ENCODE peak calls at places on chromosomes 7 and 10, in eight cellular contexts. S is left cardiac atrium; I is naive thymus-derived CD8-positive, alpha-beta T cell; J is GM12878; A is T-helper 17 cell; D is RWPE2; X is naive thymus-derived CD4-positive, alpha-beta T cell; N is sciatic nerve. W is an unnamed sample.

GRCh38 chr10:62166331-62167154 is 102.1 kb downstream of the RTKN2 start:
- ATAC-seq in J (peak), S (peak), I (no peak), X (peak), N (peak), D (no peak), A (peak), W (peak)

GRCh38 chr7:17371656-17372524 is 73.4 kb downstream of the AHR start:
- ATAC-seq in N (peak), S (no peak), J (no peak), X (no peak), D (peak), A (no peak), I (no peak), W (no peak)

GRCh38 chr7:98970805-98971204 is 92.5 kb downstream of the TRRAP start:
- ATAC-seq in J (no peak), N (no peak), I (no peak), A (no peak), D (no peak), S (no peak), X (no peak), W (no peak)

GRCh38 chr10:114482915-114483314 is 78.6 kb upstream of the AFAP1L2 start:
- ATAC-seq in D (no peak), I (no peak), A (no peak), N (peak), J (no peak), S (peak), X (peak), W (no peak)

GRCh38 chr7:38890597-38890996 is 18.4 kb downstream of the VPS41 start:
- ATAC-seq in S (no peak), X (no peak), N (no peak), A (no peak), J (no peak), I (no peak), D (no peak), W (no peak)

GRCh38 chr7:2523461-2523905 is 3.9 kb downstream of the LFNG start:
- ATAC-seq in A (no peak), S (no peak), J (no peak), D (peak), I (no peak), N (no peak), X (no peak), W (no peak)

GRCh38 chr7:112381311-112382091 is 68.8 kb upstream of the IFRD1 start:
- ATAC-seq in X (no peak), A (no peak), I (no peak), N (no peak), J (no peak), S (no peak), D (no peak), W (no peak)

GRCh38 chr10:103894454-103894853 is 23.5 kb downstream of the STN1 start:
- ATAC-seq in D (peak), I (no peak), S (peak), X (no peak), J (no peak), N (peak), A (no peak), W (no peak)

GRCh38 chr7:117669818-117670217 is 190.0 kb downstream of the CFTR start:
- ATAC-seq in N (no peak), X (no peak), J (no peak), I (no peak), S (peak), A (no peak), D (no peak), W (no peak)

GRCh38 chr10:30542001-30542861 is 87.3 kb downstream of the LYZL2 start:
- ATAC-seq in J (peak), I (no peak), S (peak), N (peak), A (no peak), D (no peak), X (peak), W (peak)

GRCh38 chr10:22344781-22345300 is 455 bp upstream of the SPAG6 start:
- ATAC-seq in A (no peak), D (no peak), J (no peak), N (no peak), S (no peak), I (no peak), X (no peak), W (no peak)

GRCh38 chr10:7196284-7196683 is 214.6 kb downstream of the SFMBT2 start:
- ATAC-seq in D (no peak), I (no peak), N (no peak), S (no peak), A (no peak), J (no peak), X (no peak), W (no peak)

GRCh38 chr7:99740573-99741437 is 5.8 kb upstream of the CYP3A7 start:
- ATAC-seq in D (peak), S (peak), I (no peak), X (peak), N (peak), J (no peak), A (no peak), W (no peak)